ENCODE peak calls at places on chromosome 9, in eight cellular contexts. One of them, this sample, is unnamed.

GRCh38 chr9:86252870-86253269 is 6.6 kb downstream of the C9orf153 start:
- DNase-seq in transverse colon: no peak
- DNase-seq in tibial nerve: no peak
- DNase-seq in heart left ventricle: no peak
- DNase-seq in esophagus squamous epithelium: no peak
- DNase-seq in NB4: no peak
- DNase-seq in IMR-90: no peak
- DNase-seq in right lobe of liver: no peak
- DNase-seq in this sample: no peak

GRCh38 chr9:34771023-34771422 is 61.1 kb upstream of the CCL21 start:
- DNase-seq in tibial nerve: no peak
- DNase-seq in IMR-90: no peak
- DNase-seq in right lobe of liver: no peak
- DNase-seq in heart left ventricle: no peak
- DNase-seq in transverse colon: no peak
- DNase-seq in esophagus squamous epithelium: no peak
- DNase-seq in NB4: peak
- DNase-seq in this sample: no peak

GRCh38 chr9:135277219-135278201 is 190.0 kb downstream of the OLFM1 start:
- DNase-seq in right lobe of liver: no peak
- DNase-seq in transverse colon: no peak
- DNase-seq in heart left ventricle: no peak
- DNase-seq in NB4: no peak
- DNase-seq in esophagus squamous epithelium: no peak
- DNase-seq in tibial nerve: no peak
- DNase-seq in IMR-90: no peak
- DNase-seq in this sample: no peak

GRCh38 chr9:110064721-110065252 is 143.2 kb downstream of the C9orf152 start:
- DNase-seq in tibial nerve: no peak
- DNase-seq in right lobe of liver: no peak
- DNase-seq in NB4: peak
- DNase-seq in IMR-90: no peak
- DNase-seq in transverse colon: no peak
- DNase-seq in heart left ventricle: peak
- DNase-seq in esophagus squamous epithelium: no peak
- DNase-seq in this sample: no peak

GRCh38 chr9:107215381-107215780 is 67.7 kb upstream of the RAD23B start:
- DNase-seq in transverse colon: no peak
- DNase-seq in heart left ventricle: no peak
- DNase-seq in NB4: peak
- DNase-seq in right lobe of liver: no peak
- DNase-seq in IMR-90: peak
- DNase-seq in tibial nerve: no peak
- DNase-seq in esophagus squamous epithelium: no peak
- DNase-seq in this sample: peak

GRCh38 chr9:126371007-126371870 is 44.6 kb downstream of the MVB12B start:
- DNase-seq in NB4: no peak
- DNase-seq in transverse colon: no peak
- DNase-seq in heart left ventricle: no peak
- DNase-seq in esophagus squamous epithelium: no peak
- DNase-seq in right lobe of liver: no peak
- DNase-seq in IMR-90: no peak
- DNase-seq in tibial nerve: no peak
- DNase-seq in this sample: no peak

GRCh38 chr9:109894921-109895758 is 115.1 kb downstream of the PALM2AKAP2 start:
- DNase-seq in NB4: peak
- DNase-seq in esophagus squamous epithelium: no peak
- DNase-seq in heart left ventricle: peak
- DNase-seq in transverse colon: no peak
- DNase-seq in right lobe of liver: no peak
- DNase-seq in tibial nerve: no peak
- DNase-seq in IMR-90: peak
- DNase-seq in this sample: no peak

GRCh38 chr9:5509573-5509972 is 758 bp upstream of the PDCD1LG2 start:
- DNase-seq in esophagus squamous epithelium: no peak
- DNase-seq in right lobe of liver: no peak
- DNase-seq in NB4: no peak
- DNase-seq in transverse colon: no peak
- DNase-seq in IMR-90: peak
- DNase-seq in tibial nerve: no peak
- DNase-seq in heart left ventricle: no peak
- DNase-seq in this sample: no peak

GRCh38 chr9:108756746-108757490 is 98.9 kb downstream of the ACTL7B start:
- DNase-seq in transverse colon: no peak
- DNase-seq in tibial nerve: no peak
- DNase-seq in right lobe of liver: no peak
- DNase-seq in heart left ventricle: no peak
- DNase-seq in esophagus squamous epithelium: no peak
- DNase-seq in IMR-90: no peak
- DNase-seq in NB4: no peak
- DNase-seq in this sample: no peak

GRCh38 chr9:121463026-121463827 is 36.4 kb downstream of the GGTA1 start:
- DNase-seq in esophagus squamous epithelium: no peak
- DNase-seq in NB4: peak
- DNase-seq in right lobe of liver: peak
- DNase-seq in transverse colon: peak
- DNase-seq in tibial nerve: peak
- DNase-seq in heart left ventricle: peak
- DNase-seq in IMR-90: peak
- DNase-seq in this sample: peak

GRCh38 chr9:126523621-126524111 is 90.1 kb upstream of the LMX1B start:
- DNase-seq in transverse colon: no peak
- DNase-seq in esophagus squamous epithelium: no peak
- DNase-seq in heart left ventricle: no peak
- DNase-seq in IMR-90: no peak
- DNase-seq in tibial nerve: peak
- DNase-seq in right lobe of liver: no peak
- DNase-seq in NB4: peak
- DNase-seq in this sample: no peak

GRCh38 chr9:136910901-136911245 is 24.6 kb downstream of the TRAF2 start:
- DNase-seq in esophagus squamous epithelium: no peak
- DNase-seq in tibial nerve: no peak
- DNase-seq in transverse colon: no peak
- DNase-seq in right lobe of liver: no peak
- DNase-seq in NB4: no peak
- DNase-seq in IMR-90: no peak
- DNase-seq in heart left ventricle: no peak
- DNase-seq in this sample: no peak

GRCh38 chr9:136903041-136903554 is 16.8 kb downstream of the TRAF2 start:
- DNase-seq in transverse colon: no peak
- DNase-seq in NB4: no peak
- DNase-seq in IMR-90: no peak
- DNase-seq in esophagus squamous epithelium: no peak
- DNase-seq in tibial nerve: no peak
- DNase-seq in right lobe of liver: no peak
- DNase-seq in heart left ventricle: peak
- DNase-seq in this sample: no peak

GRCh38 chr9:136906251-136906650 is 19.9 kb downstream of the TRAF2 start:
- DNase-seq in IMR-90: no peak
- DNase-seq in esophagus squamous epithelium: no peak
- DNase-seq in NB4: no peak
- DNase-seq in transverse colon: no peak
- DNase-seq in tibial nerve: no peak
- DNase-seq in heart left ventricle: no peak
- DNase-seq in right lobe of liver: no peak
- DNase-seq in this sample: no peak

GRCh38 chr9:136910197-136910900 is 24.0 kb downstream of the TRAF2 start:
- DNase-seq in right lobe of liver: no peak
- DNase-seq in IMR-90: no peak
- DNase-seq in transverse colon: no peak
- DNase-seq in tibial nerve: no peak
- DNase-seq in esophagus squamous epithelium: no peak
- DNase-seq in heart left ventricle: no peak
- DNase-seq in NB4: no peak
- DNase-seq in this sample: no peak

GRCh38 chr9:136907011-136907914 is 20.9 kb downstream of the TRAF2 start:
- DNase-seq in esophagus squamous epithelium: no peak
- DNase-seq in heart left ventricle: no peak
- DNase-seq in IMR-90: no peak
- DNase-seq in tibial nerve: no peak
- DNase-seq in NB4: no peak
- DNase-seq in transverse colon: no peak
- DNase-seq in right lobe of liver: no peak
- DNase-seq in this sample: no peak
- TF ChIP-seq POLR2A in esophagus squamous epithelium: no peak
- TF ChIP-seq POLR2A in heart left ventricle: no peak
- TF ChIP-seq POLR2A in IMR-90: no peak
- TF ChIP-seq POLR2A in tibial nerve: no peak
- TF ChIP-seq POLR2A in NB4: no peak
- TF ChIP-seq POLR2A in transverse colon: no peak
- TF ChIP-seq POLR2A in right lobe of liver: no peak
- TF ChIP-seq POLR2A in this sample: no peak

GRCh38 chr9:36154213-36154952 is 14.8 kb upstream of the CCIN start:
- DNase-seq in esophagus squamous epithelium: no peak
- DNase-seq in heart left ventricle: peak
- DNase-seq in right lobe of liver: no peak
- DNase-seq in tibial nerve: no peak
- DNase-seq in NB4: peak
- DNase-seq in transverse colon: no peak
- DNase-seq in IMR-90: peak
- DNase-seq in this sample: no peak

GRCh38 chr9:36149197-36149596 is 12.7 kb downstream of the GLIPR2 start:
- DNase-seq in heart left ventricle: no peak
- DNase-seq in esophagus squamous epithelium: no peak
- DNase-seq in tibial nerve: no peak
- DNase-seq in NB4: no peak
- DNase-seq in IMR-90: peak
- DNase-seq in transverse colon: no peak
- DNase-seq in right lobe of liver: no peak
- DNase-seq in this sample: no peak

GRCh38 chr9:36150529-36151305 is 14.2 kb downstream of the GLIPR2 start:
- DNase-seq in IMR-90: peak
- DNase-seq in NB4: peak
- DNase-seq in right lobe of liver: no peak
- DNase-seq in esophagus squamous epithelium: no peak
- DNase-seq in tibial nerve: no peak
- DNase-seq in transverse colon: no peak
- DNase-seq in heart left ventricle: no peak
- DNase-seq in this sample: no peak

GRCh38 chr9:36152741-36153438 is 16.3 kb upstream of the CCIN start:
- DNase-seq in right lobe of liver: no peak
- DNase-seq in transverse colon: no peak
- DNase-seq in IMR-90: no peak
- DNase-seq in NB4: no peak
- DNase-seq in esophagus squamous epithelium: no peak
- DNase-seq in tibial nerve: no peak
- DNase-seq in heart left ventricle: no peak
- DNase-seq in this sample: no peak

DNA sequence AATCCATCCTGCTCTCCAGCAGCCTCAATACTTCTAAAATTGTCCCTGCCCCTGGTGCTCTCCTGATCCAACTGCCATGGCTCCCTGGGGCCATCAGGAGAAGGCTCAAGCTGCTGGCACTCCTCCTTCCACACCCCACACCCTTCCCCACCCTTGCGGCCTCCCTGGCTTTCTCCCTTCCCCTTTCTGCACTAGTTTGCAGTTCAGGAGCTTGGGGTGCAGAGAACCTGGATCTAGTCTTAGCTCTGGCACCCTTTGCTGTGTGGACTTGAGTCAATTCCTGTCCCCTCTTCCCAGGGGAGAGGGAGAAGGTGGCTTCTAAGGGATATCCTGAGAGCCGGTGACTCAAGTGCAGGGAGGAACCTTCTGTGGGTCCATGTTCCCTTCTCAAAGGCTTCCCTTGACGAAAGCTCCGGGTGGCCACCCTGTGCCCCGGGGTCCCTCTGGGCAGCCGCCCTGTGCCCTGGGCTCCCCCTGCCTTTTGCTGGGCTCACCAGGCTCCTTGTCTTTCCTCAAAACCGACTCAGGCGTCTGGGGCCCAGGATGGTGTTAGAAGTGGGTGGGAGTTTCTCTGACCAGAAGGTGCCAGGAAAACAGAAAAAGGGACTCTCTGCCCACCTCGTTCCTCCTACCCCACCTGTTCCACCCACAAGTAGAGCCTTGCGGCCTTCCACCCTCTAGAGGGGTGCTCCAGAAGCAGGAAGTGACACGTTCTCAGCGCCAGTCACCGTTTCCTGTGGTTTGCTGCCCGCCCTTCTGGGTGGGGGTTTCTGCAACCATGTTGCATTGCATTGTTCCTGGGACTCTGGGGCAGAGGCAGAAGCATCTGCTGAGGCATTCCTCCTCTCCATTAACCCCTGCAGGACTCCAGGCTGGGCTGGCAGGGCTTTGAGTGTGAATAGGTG is 15.0 kb downstream of the GLIPR2 start:
- DNase-seq in IMR-90: peak
- DNase-seq in tibial nerve: no peak
- DNase-seq in heart left ventricle: peak
- DNase-seq in right lobe of liver: no peak
- DNase-seq in NB4: peak
- DNase-seq in esophagus squamous epithelium: no peak
- DNase-seq in transverse colon: peak
- DNase-seq in this sample: no peak
- TF ChIP-seq POLR2A in IMR-90: no peak
- TF ChIP-seq POLR2A in tibial nerve: no peak
- TF ChIP-seq POLR2A in heart left ventricle: no peak
- TF ChIP-seq POLR2A in right lobe of liver: no peak
- TF ChIP-seq POLR2A in NB4: peak
- TF ChIP-seq POLR2A in esophagus squamous epithelium: no peak
- TF ChIP-seq POLR2A in transverse colon: no peak
- TF ChIP-seq POLR2A in this sample: no peak

DNA sequence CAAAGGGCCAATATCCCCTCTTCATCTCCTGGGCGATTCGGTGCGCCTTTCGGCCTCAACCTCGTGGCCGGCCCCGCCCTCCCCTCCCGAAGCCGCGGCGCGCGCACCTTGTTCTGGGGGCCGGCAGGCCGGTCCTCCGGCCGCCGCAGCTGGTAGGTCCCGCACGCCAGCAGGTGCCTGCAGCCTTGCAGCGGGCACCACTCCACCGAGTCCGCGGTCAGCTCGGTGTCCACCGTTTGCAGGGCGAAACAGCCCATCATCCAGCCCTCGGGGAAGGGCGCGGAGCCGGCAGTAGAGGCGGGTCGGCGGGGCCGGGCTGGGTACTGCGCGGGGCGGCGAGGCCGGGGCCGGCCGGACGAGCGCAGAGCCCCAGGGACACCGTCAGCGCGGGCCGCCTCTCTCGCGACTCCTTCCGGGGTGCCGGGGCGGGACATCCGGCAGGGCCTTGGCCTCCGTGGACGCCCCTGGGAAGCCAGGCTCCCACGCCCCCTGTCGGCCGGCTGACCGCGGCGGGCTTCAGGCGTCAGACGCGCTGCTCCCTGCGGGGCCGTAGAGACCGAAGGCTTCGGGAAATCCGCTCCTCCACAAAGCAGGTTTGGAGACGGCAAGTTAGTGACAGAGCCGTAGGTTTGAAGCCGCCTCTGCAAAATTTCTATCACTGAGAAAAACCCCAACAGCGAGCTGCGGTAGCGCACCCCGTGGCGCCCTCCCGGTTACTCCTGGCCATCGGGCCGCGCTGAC is at the start of gene DPH7:
- DNase-seq in esophagus squamous epithelium: peak
- DNase-seq in transverse colon: peak
- DNase-seq in heart left ventricle: peak
- DNase-seq in tibial nerve: peak
- DNase-seq in right lobe of liver: peak
- DNase-seq in NB4: peak
- DNase-seq in IMR-90: peak
- DNase-seq in this sample: peak
- TF ChIP-seq POLR2A in esophagus squamous epithelium: peak
- TF ChIP-seq POLR2A in transverse colon: peak
- TF ChIP-seq POLR2A in heart left ventricle: no peak
- TF ChIP-seq POLR2A in tibial nerve: peak
- TF ChIP-seq POLR2A in right lobe of liver: peak
- TF ChIP-seq POLR2A in NB4: peak
- TF ChIP-seq POLR2A in IMR-90: no peak
- TF ChIP-seq POLR2A in this sample: peak

GRCh38 chr9:6630502-6631206 is 14.9 kb downstream of the GLDC start:
- DNase-seq in IMR-90: no peak
- DNase-seq in esophagus squamous epithelium: no peak
- DNase-seq in transverse colon: peak
- DNase-seq in NB4: no peak
- DNase-seq in right lobe of liver: no peak
- DNase-seq in tibial nerve: no peak
- DNase-seq in heart left ventricle: no peak
- DNase-seq in this sample: no peak
- TF ChIP-seq POLR2A in IMR-90: no peak
- TF ChIP-seq POLR2A in esophagus squamous epithelium: no peak
- TF ChIP-seq POLR2A in transverse colon: no peak
- TF ChIP-seq POLR2A in NB4: no peak
- TF ChIP-seq POLR2A in right lobe of liver: no peak
- TF ChIP-seq POLR2A in tibial nerve: no peak
- TF ChIP-seq POLR2A in heart left ventricle: no peak
- TF ChIP-seq POLR2A in this sample: no peak